ENCODE peak calls at places on chromosomes 3 and 15, in nine cellular contexts. Y, B, A, J, Z, V, W, R and G are unnamed samples.

GRCh38 chr3:42052132-42052866 is 38.9 kb upstream of the TRAK1 start:
- DNase-seq in Y (no peak), B (no peak), A (no peak), J (no peak), Z (no peak), V (no peak), W (no peak), R (peak; percentile 88), G (no peak)

GRCh38 chr3:138112362-138112761 is 3.0 kb downstream of the DZIP1L start:
- DNase-seq in Y (no peak), B (no peak), A (no peak), J (peak; percentile 44), Z (no peak), V (no peak), W (no peak), R (no peak), G (no peak)

GRCh38 chr15:58762731-58763130 is 8.4 kb upstream of the MINDY2 start:
- DNase-seq in Y (no peak), B (no peak), A (no peak), J (no peak), Z (no peak), V (no peak), W (no peak), R (no peak), G (no peak)

GRCh38 chr3:148066787-148067186 is 630.9 kb upstream of the AGTR1 start:
- DNase-seq in Y (no peak), B (no peak), A (no peak), J (no peak), Z (no peak), V (no peak), W (no peak), R (no peak), G (no peak)

GRCh38 chr15:74036271-74037170 is 42.0 kb downstream of the PML start:
- DNase-seq in Y (no peak), B (peak; percentile 56), A (peak; percentile 52), J (no peak), Z (no peak), V (peak; percentile 84), W (peak; percentile 65), R (peak; percentile 73), G (no peak)

GRCh38 chr3:184348057-184348382 is 10.6 kb downstream of the FAM131A start:
- DNase-seq in Y (no peak), B (no peak), A (no peak), J (no peak), Z (no peak), V (no peak), W (no peak), R (no peak), G (peak; percentile 76)

GRCh38 chr3:172098698-172099494 is 59.5 kb downstream of the FNDC3B start:
- DNase-seq in Y (no peak), B (no peak), A (no peak), J (no peak), Z (no peak), V (no peak), W (no peak), R (no peak), G (no peak)

GRCh38 chr15:45107941-45108630 is 5.9 kb downstream of the DUOX2 start:
- DNase-seq in Y (no peak), B (no peak), A (no peak), J (no peak), Z (no peak), V (no peak), W (no peak), R (no peak), G (no peak)

GRCh38 chr3:60698117-60698516 is 553.1 kb downstream of the FHIT start:
- DNase-seq in Y (no peak), B (no peak), A (no peak), J (no peak), Z (no peak), V (no peak), W (no peak), R (no peak), G (no peak)

GRCh38 chr15:61393949-61394348 is 164.8 kb upstream of the RORA start:
- DNase-seq in Y (no peak), B (no peak), A (no peak), J (peak; percentile 16), Z (peak; percentile 60), V (no peak), W (no peak), R (no peak), G (no peak)

DNA sequence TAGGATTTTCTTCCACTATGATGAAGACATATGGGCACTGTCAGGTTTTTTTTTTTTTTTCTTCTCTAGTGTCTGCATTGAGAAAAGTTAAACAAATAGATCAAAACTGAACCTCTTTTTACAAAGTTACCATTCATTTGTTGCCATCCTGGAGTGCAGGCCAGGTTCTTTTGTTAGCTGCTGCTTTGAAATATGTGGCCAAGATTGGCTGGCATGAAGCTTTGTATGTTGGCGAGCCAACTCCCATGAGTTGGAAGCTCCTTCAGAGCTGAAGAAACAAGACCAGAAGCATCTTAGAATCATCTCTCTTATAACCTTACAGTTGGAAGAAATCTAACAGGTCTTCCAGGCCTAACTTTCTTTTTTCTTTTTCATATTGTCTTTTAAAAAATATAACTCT is 346.5 kb downstream of the THSD4 start:
- DNase-seq in Y (no peak), B (no peak), A (no peak), J (no peak), Z (no peak), V (no peak), W (no peak), R (no peak), G (no peak)
- TF ChIP-seq POLR2A in Y (no peak), B (no peak), A (no peak), J (no peak), Z (no peak), V (no peak), W (no peak), R (no peak), G (no peak)

GRCh38 chr3:186993940-186994670 is 63.8 kb downstream of the ST6GAL1 start:
- DNase-seq in Y (no peak), B (no peak), A (no peak), J (no peak), Z (no peak), V (no peak), W (no peak), R (peak; percentile 62), G (peak; percentile 42)

GRCh38 chr3:186996356-186996755 is 66.0 kb downstream of the ST6GAL1 start:
- DNase-seq in Y (peak; percentile 82), B (no peak), A (no peak), J (no peak), Z (no peak), V (no peak), W (no peak), R (no peak), G (peak; percentile 34)

GRCh38 chr3:186998937-186999368 is 68.6 kb downstream of the ST6GAL1 start:
- DNase-seq in Y (no peak), B (no peak), A (no peak), J (no peak), Z (no peak), V (peak; percentile 76), W (no peak), R (no peak), G (no peak)

GRCh38 chr3:187000711-187001151 is 70.4 kb downstream of the ST6GAL1 start:
- DNase-seq in Y (peak; percentile 76), B (no peak), A (no peak), J (no peak), Z (no peak), V (no peak), W (no peak), R (no peak), G (no peak)

GRCh38 chr3:186997061-186998054 is 67.0 kb downstream of the ST6GAL1 start:
- DNase-seq in Y (no peak), B (no peak), A (no peak), J (no peak), Z (no peak), V (no peak), W (no peak), R (no peak), G (peak; percentile 91)
- TF ChIP-seq POLR2A in Y (no peak), B (no peak), A (no peak), J (no peak), Z (no peak), V (no peak), W (no peak), R (no peak), G (no peak)

GRCh38 chr3:58560771-58561311 is 16.4 kb downstream of the FAM107A start:
- DNase-seq in Y (no peak), B (no peak), A (peak; percentile 42), J (no peak), Z (no peak), V (peak; percentile 78), W (peak; percentile 28), R (peak; percentile 98), G (no peak)
- TF ChIP-seq POLR2A in Y (no peak), B (no peak), A (no peak), J (no peak), Z (no peak), V (no peak), W (no peak), R (no peak), G (no peak)

DNA sequence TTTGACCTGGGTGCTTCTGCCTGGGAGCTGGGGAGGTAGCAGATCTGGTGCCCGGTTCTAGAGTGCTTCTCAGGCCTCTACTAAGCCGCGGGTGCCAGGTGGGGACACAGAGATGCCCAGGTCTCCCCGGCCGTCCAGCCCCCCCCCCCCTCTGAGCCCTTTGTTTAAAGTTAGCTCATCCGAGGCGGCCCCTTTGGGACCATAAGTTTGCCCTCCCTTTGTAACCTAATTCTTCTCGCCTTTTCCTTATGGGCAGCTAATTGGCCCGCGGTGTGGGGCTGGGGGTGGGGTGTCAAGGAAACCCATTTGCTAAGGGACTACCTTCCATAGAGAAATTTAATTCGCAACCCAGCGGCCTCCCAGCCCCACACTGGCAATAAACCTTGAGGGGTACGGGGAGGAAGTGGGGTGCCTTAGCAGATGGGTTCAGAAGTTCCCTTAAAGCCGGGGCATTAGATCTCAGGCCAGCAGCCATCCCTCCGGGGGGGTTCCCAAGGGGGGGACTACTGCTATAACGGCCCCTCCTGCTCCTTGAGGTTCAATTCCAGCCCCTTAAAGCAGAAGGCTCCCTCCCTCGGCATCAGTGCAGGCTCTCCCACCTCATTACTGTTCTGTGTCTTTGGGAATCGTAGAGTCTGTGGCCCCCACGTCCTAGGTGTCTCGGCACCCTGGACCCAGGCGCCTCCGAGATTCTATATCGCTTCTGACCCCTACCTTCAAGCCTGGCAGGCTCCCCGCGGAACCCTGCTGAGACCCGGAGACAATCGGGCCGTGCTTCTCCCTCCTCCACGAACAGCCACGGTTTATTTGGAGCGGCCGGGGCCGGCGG is 1.7 kb downstream of the GATA2 start:
- DNase-seq in Y (no peak), B (peak; percentile 48), A (no peak), J (no peak), Z (no peak), V (peak; percentile 66), W (peak; percentile 35), R (no peak), G (peak; percentile 65)
- TF ChIP-seq POLR2A in Y (no peak), B (no peak), A (no peak), J (no peak), Z (no peak), V (no peak), W (no peak), R (no peak), G (no peak)

DNA sequence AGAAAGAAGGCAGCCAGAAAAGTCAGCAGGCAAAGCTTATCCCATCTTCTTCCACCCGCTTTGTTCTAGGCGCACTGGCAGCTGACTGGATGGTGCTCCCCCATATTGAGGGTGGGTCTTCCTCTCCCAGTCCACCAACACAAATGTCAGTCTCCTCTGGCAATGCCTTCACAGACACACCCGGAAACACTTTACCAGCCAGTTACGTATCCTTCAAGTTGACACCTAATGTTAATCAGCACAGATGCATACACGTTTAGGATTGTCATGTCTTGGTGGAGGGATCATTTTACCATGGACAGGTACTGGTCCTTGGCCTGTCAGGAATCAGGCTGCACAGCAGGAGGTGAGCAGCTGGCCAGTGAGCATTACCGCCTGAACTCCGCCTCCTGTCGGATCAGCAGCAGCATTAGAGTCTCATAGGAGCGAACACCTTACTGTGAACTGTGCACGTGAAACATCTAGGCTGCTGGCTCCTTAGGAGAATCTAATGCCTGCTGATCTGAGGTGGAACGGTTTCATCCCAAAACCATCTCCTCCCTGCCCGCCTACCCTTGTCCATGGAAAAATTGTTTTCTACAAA is 59.1 kb upstream of the PYDC2 start:
- DNase-seq in Y (no peak), B (no peak), A (no peak), J (no peak), Z (no peak), V (no peak), W (no peak), R (no peak), G (no peak)
- TF ChIP-seq POLR2A in Y (no peak), B (no peak), A (no peak), J (no peak), Z (no peak), V (no peak), W (no peak), R (no peak), G (no peak)